ENCODE peak calls at places on chromosomes 6 and 20, in ten cellular contexts. One of them, this sample, is unnamed.

GRCh38 chr6:27144740-27145079 is 102.8 kb upstream of the PRSS16 start:
- DNase-seq in foreskin keratinocyte: no peak
- DNase-seq in GM04503: no peak
- DNase-seq in fibroblast of lung: no peak
- DNase-seq in SW480: no peak
- DNase-seq in HCT116: no peak
- DNase-seq in activated T-helper 1 cell treated with anti-CD3 and anti-CD28 coated beads, Interleukin-2, amount 50 U/mL, for 16 hours: no peak
- DNase-seq in hypothalamus: no peak
- DNase-seq in central memory CD4-positive, alpha-beta T cell: no peak
- DNase-seq in type B pancreatic cell: no peak
- DNase-seq in this sample: no peak

GRCh38 chr6:117674991-117675657 is at the start of gene NUS1:
- DNase-seq in foreskin keratinocyte: peak; percentile 92
- DNase-seq in GM04503: peak; percentile 79
- DNase-seq in fibroblast of lung: peak; percentile 97
- DNase-seq in SW480: peak; percentile 92
- DNase-seq in HCT116: peak; percentile 94
- DNase-seq in activated T-helper 1 cell treated with anti-CD3 and anti-CD28 coated beads, Interleukin-2, amount 50 U/mL, for 16 hours: peak; percentile 97
- DNase-seq in hypothalamus: peak; percentile 97
- DNase-seq in central memory CD4-positive, alpha-beta T cell: peak; percentile 96
- DNase-seq in type B pancreatic cell: peak; percentile 98
- DNase-seq in this sample: peak; percentile 88

GRCh38 chr20:37543828-37544227 is 16.2 kb upstream of the BLCAP start:
- DNase-seq in foreskin keratinocyte: peak; percentile 33
- DNase-seq in GM04503: no peak
- DNase-seq in fibroblast of lung: peak; percentile 56
- DNase-seq in SW480: peak; percentile 32
- DNase-seq in HCT116: no peak
- DNase-seq in activated T-helper 1 cell treated with anti-CD3 and anti-CD28 coated beads, Interleukin-2, amount 50 U/mL, for 16 hours: no peak
- DNase-seq in hypothalamus: no peak
- DNase-seq in central memory CD4-positive, alpha-beta T cell: no peak
- DNase-seq in type B pancreatic cell: peak; percentile 18
- DNase-seq in this sample: no peak

GRCh38 chr6:39952170-39952569 is 17.9 kb upstream of the MOCS1 start:
- DNase-seq in foreskin keratinocyte: no peak
- DNase-seq in GM04503: peak; percentile 21
- DNase-seq in fibroblast of lung: peak; percentile 54
- DNase-seq in SW480: no peak
- DNase-seq in HCT116: no peak
- DNase-seq in activated T-helper 1 cell treated with anti-CD3 and anti-CD28 coated beads, Interleukin-2, amount 50 U/mL, for 16 hours: no peak
- DNase-seq in hypothalamus: no peak
- DNase-seq in central memory CD4-positive, alpha-beta T cell: no peak
- DNase-seq in type B pancreatic cell: no peak
- DNase-seq in this sample: no peak

GRCh38 chr6:154411076-154411475 is 54.5 kb upstream of the IPCEF1 start:
- DNase-seq in foreskin keratinocyte: no peak
- DNase-seq in GM04503: no peak
- DNase-seq in fibroblast of lung: no peak
- DNase-seq in SW480: no peak
- DNase-seq in HCT116: no peak
- DNase-seq in activated T-helper 1 cell treated with anti-CD3 and anti-CD28 coated beads, Interleukin-2, amount 50 U/mL, for 16 hours: no peak
- DNase-seq in hypothalamus: no peak
- DNase-seq in central memory CD4-positive, alpha-beta T cell: no peak
- DNase-seq in type B pancreatic cell: no peak
- DNase-seq in this sample: no peak

GRCh38 chr6:32844839-32845372 is 1.1 kb upstream of the PSMB8 start:
- DNase-seq in foreskin keratinocyte: no peak
- DNase-seq in GM04503: no peak
- DNase-seq in fibroblast of lung: no peak
- DNase-seq in SW480: no peak
- DNase-seq in HCT116: no peak
- DNase-seq in activated T-helper 1 cell treated with anti-CD3 and anti-CD28 coated beads, Interleukin-2, amount 50 U/mL, for 16 hours: no peak
- DNase-seq in hypothalamus: no peak
- DNase-seq in central memory CD4-positive, alpha-beta T cell: no peak
- DNase-seq in type B pancreatic cell: no peak
- DNase-seq in this sample: no peak

GRCh38 chr6:136427378-136427717 is 122.9 kb downstream of the MAP7 start:
- DNase-seq in foreskin keratinocyte: no peak
- DNase-seq in GM04503: no peak
- DNase-seq in fibroblast of lung: no peak
- DNase-seq in SW480: no peak
- DNase-seq in HCT116: no peak
- DNase-seq in activated T-helper 1 cell treated with anti-CD3 and anti-CD28 coated beads, Interleukin-2, amount 50 U/mL, for 16 hours: no peak
- DNase-seq in hypothalamus: no peak
- DNase-seq in central memory CD4-positive, alpha-beta T cell: no peak
- DNase-seq in type B pancreatic cell: no peak
- DNase-seq in this sample: no peak

GRCh38 chr6:144797881-144798589 is 512.9 kb downstream of the UTRN start:
- DNase-seq in foreskin keratinocyte: peak; percentile 50
- DNase-seq in GM04503: peak; percentile 89
- DNase-seq in fibroblast of lung: peak; percentile 70
- DNase-seq in SW480: no peak
- DNase-seq in HCT116: peak; percentile 77
- DNase-seq in activated T-helper 1 cell treated with anti-CD3 and anti-CD28 coated beads, Interleukin-2, amount 50 U/mL, for 16 hours: no peak
- DNase-seq in hypothalamus: no peak
- DNase-seq in central memory CD4-positive, alpha-beta T cell: no peak
- DNase-seq in type B pancreatic cell: no peak
- DNase-seq in this sample: no peak

GRCh38 chr6:925656-926213 is 232.8 kb upstream of the EXOC2 start:
- DNase-seq in foreskin keratinocyte: peak; percentile 22
- DNase-seq in GM04503: no peak
- DNase-seq in fibroblast of lung: no peak
- DNase-seq in SW480: no peak
- DNase-seq in HCT116: no peak
- DNase-seq in activated T-helper 1 cell treated with anti-CD3 and anti-CD28 coated beads, Interleukin-2, amount 50 U/mL, for 16 hours: no peak
- DNase-seq in hypothalamus: no peak
- DNase-seq in central memory CD4-positive, alpha-beta T cell: no peak
- DNase-seq in type B pancreatic cell: no peak
- DNase-seq in this sample: no peak

GRCh38 chr6:15299430-15300131 is 53.7 kb downstream of the JARID2 start:
- DNase-seq in foreskin keratinocyte: peak; percentile 33
- DNase-seq in GM04503: no peak
- DNase-seq in fibroblast of lung: no peak
- DNase-seq in SW480: peak; percentile 38
- DNase-seq in HCT116: no peak
- DNase-seq in activated T-helper 1 cell treated with anti-CD3 and anti-CD28 coated beads, Interleukin-2, amount 50 U/mL, for 16 hours: no peak
- DNase-seq in hypothalamus: no peak
- DNase-seq in central memory CD4-positive, alpha-beta T cell: no peak
- DNase-seq in type B pancreatic cell: no peak
- DNase-seq in this sample: peak; percentile 90

GRCh38 chr20:23350007-23350854 is at the start of gene NXT1:
- DNase-seq in foreskin keratinocyte: peak; percentile 98
- DNase-seq in GM04503: peak; percentile 96
- DNase-seq in fibroblast of lung: peak; percentile 99
- DNase-seq in SW480: peak; percentile 100
- DNase-seq in HCT116: peak; percentile 98
- DNase-seq in activated T-helper 1 cell treated with anti-CD3 and anti-CD28 coated beads, Interleukin-2, amount 50 U/mL, for 16 hours: peak; percentile 87
- DNase-seq in hypothalamus: peak; percentile 98
- DNase-seq in central memory CD4-positive, alpha-beta T cell: peak; percentile 96
- DNase-seq in type B pancreatic cell: peak; percentile 97
- DNase-seq in this sample: peak; percentile 92

GRCh38 chr20:50108571-50109235 is 4.2 kb downstream of the UBE2V1 start:
- DNase-seq in foreskin keratinocyte: no peak
- DNase-seq in GM04503: no peak
- DNase-seq in fibroblast of lung: no peak
- DNase-seq in SW480: no peak
- DNase-seq in HCT116: no peak
- DNase-seq in activated T-helper 1 cell treated with anti-CD3 and anti-CD28 coated beads, Interleukin-2, amount 50 U/mL, for 16 hours: no peak
- DNase-seq in hypothalamus: no peak
- DNase-seq in central memory CD4-positive, alpha-beta T cell: no peak
- DNase-seq in type B pancreatic cell: no peak
- DNase-seq in this sample: no peak

GRCh38 chr20:61788343-61788742 is 277.3 kb downstream of the TAF4 start:
- DNase-seq in foreskin keratinocyte: no peak
- DNase-seq in GM04503: no peak
- DNase-seq in fibroblast of lung: no peak
- DNase-seq in SW480: no peak
- DNase-seq in HCT116: no peak
- DNase-seq in activated T-helper 1 cell treated with anti-CD3 and anti-CD28 coated beads, Interleukin-2, amount 50 U/mL, for 16 hours: no peak
- DNase-seq in hypothalamus: no peak
- DNase-seq in central memory CD4-positive, alpha-beta T cell: no peak
- DNase-seq in type B pancreatic cell: no peak
- DNase-seq in this sample: no peak

GRCh38 chr20:5735845-5736530 is 14.2 kb upstream of the SHLD1 start:
- DNase-seq in foreskin keratinocyte: no peak
- DNase-seq in GM04503: no peak
- DNase-seq in fibroblast of lung: peak; percentile 77
- DNase-seq in SW480: no peak
- DNase-seq in HCT116: no peak
- DNase-seq in activated T-helper 1 cell treated with anti-CD3 and anti-CD28 coated beads, Interleukin-2, amount 50 U/mL, for 16 hours: no peak
- DNase-seq in hypothalamus: no peak
- DNase-seq in central memory CD4-positive, alpha-beta T cell: no peak
- DNase-seq in type B pancreatic cell: no peak
- DNase-seq in this sample: no peak

GRCh38 chr6:43107344-43108062 is 31.4 kb downstream of the PTK7 start:
- DNase-seq in foreskin keratinocyte: no peak
- DNase-seq in GM04503: no peak
- DNase-seq in fibroblast of lung: no peak
- DNase-seq in SW480: no peak
- DNase-seq in HCT116: no peak
- DNase-seq in activated T-helper 1 cell treated with anti-CD3 and anti-CD28 coated beads, Interleukin-2, amount 50 U/mL, for 16 hours: no peak
- DNase-seq in hypothalamus: no peak
- DNase-seq in central memory CD4-positive, alpha-beta T cell: no peak
- DNase-seq in type B pancreatic cell: no peak
- DNase-seq in this sample: no peak

GRCh38 chr6:25346064-25346463 is 66.9 kb downstream of the CARMIL1 start:
- DNase-seq in foreskin keratinocyte: no peak
- DNase-seq in GM04503: no peak
- DNase-seq in fibroblast of lung: no peak
- DNase-seq in SW480: no peak
- DNase-seq in HCT116: no peak
- DNase-seq in activated T-helper 1 cell treated with anti-CD3 and anti-CD28 coated beads, Interleukin-2, amount 50 U/mL, for 16 hours: no peak
- DNase-seq in hypothalamus: no peak
- DNase-seq in central memory CD4-positive, alpha-beta T cell: no peak
- DNase-seq in type B pancreatic cell: no peak
- DNase-seq in this sample: no peak

GRCh38 chr6:122066200-122066599 is 333.3 kb upstream of the HSF2 start:
- DNase-seq in foreskin keratinocyte: no peak
- DNase-seq in GM04503: no peak
- DNase-seq in fibroblast of lung: no peak
- DNase-seq in SW480: no peak
- DNase-seq in HCT116: no peak
- DNase-seq in activated T-helper 1 cell treated with anti-CD3 and anti-CD28 coated beads, Interleukin-2, amount 50 U/mL, for 16 hours: no peak
- DNase-seq in hypothalamus: no peak
- DNase-seq in central memory CD4-positive, alpha-beta T cell: no peak
- DNase-seq in type B pancreatic cell: no peak
- DNase-seq in this sample: no peak

GRCh38 chr6:39381535-39382140 is 59.1 kb upstream of the KCNK16 start:
- DNase-seq in foreskin keratinocyte: no peak
- DNase-seq in GM04503: no peak
- DNase-seq in fibroblast of lung: no peak
- DNase-seq in SW480: no peak
- DNase-seq in HCT116: no peak
- DNase-seq in activated T-helper 1 cell treated with anti-CD3 and anti-CD28 coated beads, Interleukin-2, amount 50 U/mL, for 16 hours: no peak
- DNase-seq in hypothalamus: no peak
- DNase-seq in central memory CD4-positive, alpha-beta T cell: no peak
- DNase-seq in type B pancreatic cell: no peak
- DNase-seq in this sample: no peak